ENCODE peak calls at places on chromosome 4, in five cellular contexts. L is tibial artery, Q is pancreas, E is OCI-LY7, O is body of pancreas. C is an unnamed sample.

GRCh38 chr4:157701695-157701994 is 471.2 kb downstream of the GASK1B start:
- DNase-seq in E (no peak), Q (no peak), L (no peak), O (no peak), C (no peak)

GRCh38 chr4:63693321-63693720 is 715.9 kb downstream of the TECRL start:
- DNase-seq in E (no peak), L (no peak), O (no peak), Q (no peak), C (no peak)

GRCh38 chr4:83629945-83630684 is 94.2 kb downstream of the GPAT3 start:
- DNase-seq in Q (peak; percentile 51), E (no peak), O (peak; percentile 72), L (peak; percentile 41), C (peak; percentile 54)

GRCh38 chr4:168451744-168452394 is 28.4 kb downstream of the DDX60L start:
- DNase-seq in Q (no peak), E (no peak), L (no peak), O (no peak), C (peak; percentile 40)

GRCh38 chr4:7315286-7315685 is 119.4 kb downstream of the PSAPL1 start:
- DNase-seq in O (no peak), Q (no peak), E (no peak), L (no peak), C (no peak)

GRCh38 chr4:94516067-94516466 is 64.3 kb downstream of the PDLIM5 start:
- DNase-seq in Q (no peak), L (no peak), O (no peak), E (no peak), C (no peak)

GRCh38 chr4:88659061-88659889 is 38.4 kb downstream of the NAP1L5 start:
- DNase-seq in L (peak; percentile 43), O (peak; percentile 70), Q (peak; percentile 64), E (peak; percentile 24), C (peak; percentile 43)

GRCh38 chr4:128635939-128636551 is 173.5 kb upstream of the JADE1 start:
- DNase-seq in L (no peak), E (no peak), O (no peak), Q (no peak), C (no peak)

GRCh38 chr4:151676301-151676700 is 84.5 kb downstream of the GATB start:
- DNase-seq in O (peak; percentile 10), L (no peak), Q (no peak), E (no peak), C (peak; percentile 73)

GRCh38 chr4:47510036-47510435 is 25.0 kb downstream of the ATP10D start:
- DNase-seq in Q (no peak), L (no peak), O (no peak), E (no peak), C (no peak)

GRCh38 chr4:100386270-100386669 is 131.6 kb downstream of the EMCN start:
- DNase-seq in Q (no peak), O (no peak), E (no peak), L (no peak), C (no peak)

GRCh38 chr4:38128478-38129451 is 168.6 kb downstream of the PTTG2 start:
- DNase-seq in E (no peak), L (no peak), O (peak; percentile 38), Q (no peak), C (peak; percentile 97)

GRCh38 chr4:70577220-70577927 is 14.7 kb upstream of the AMBN start:
- DNase-seq in E (no peak), Q (no peak), L (no peak), O (no peak), C (no peak)

GRCh38 chr4:5940470-5941203 is 47.8 kb upstream of the CRMP1 start:
- DNase-seq in L (no peak), O (no peak), E (no peak), Q (no peak), C (no peak)

GRCh38 chr4:24103434-24104168 is 213.8 kb upstream of the PPARGC1A start:
- DNase-seq in Q (no peak), O (no peak), L (no peak), E (no peak), C (no peak)
- H3K27ac ChIP-seq in Q (no peak overlapping the region), O (no peak overlapping the region), L (no peak overlapping the region), E (no peak overlapping the region), C (no peak overlapping the region)

DNA sequence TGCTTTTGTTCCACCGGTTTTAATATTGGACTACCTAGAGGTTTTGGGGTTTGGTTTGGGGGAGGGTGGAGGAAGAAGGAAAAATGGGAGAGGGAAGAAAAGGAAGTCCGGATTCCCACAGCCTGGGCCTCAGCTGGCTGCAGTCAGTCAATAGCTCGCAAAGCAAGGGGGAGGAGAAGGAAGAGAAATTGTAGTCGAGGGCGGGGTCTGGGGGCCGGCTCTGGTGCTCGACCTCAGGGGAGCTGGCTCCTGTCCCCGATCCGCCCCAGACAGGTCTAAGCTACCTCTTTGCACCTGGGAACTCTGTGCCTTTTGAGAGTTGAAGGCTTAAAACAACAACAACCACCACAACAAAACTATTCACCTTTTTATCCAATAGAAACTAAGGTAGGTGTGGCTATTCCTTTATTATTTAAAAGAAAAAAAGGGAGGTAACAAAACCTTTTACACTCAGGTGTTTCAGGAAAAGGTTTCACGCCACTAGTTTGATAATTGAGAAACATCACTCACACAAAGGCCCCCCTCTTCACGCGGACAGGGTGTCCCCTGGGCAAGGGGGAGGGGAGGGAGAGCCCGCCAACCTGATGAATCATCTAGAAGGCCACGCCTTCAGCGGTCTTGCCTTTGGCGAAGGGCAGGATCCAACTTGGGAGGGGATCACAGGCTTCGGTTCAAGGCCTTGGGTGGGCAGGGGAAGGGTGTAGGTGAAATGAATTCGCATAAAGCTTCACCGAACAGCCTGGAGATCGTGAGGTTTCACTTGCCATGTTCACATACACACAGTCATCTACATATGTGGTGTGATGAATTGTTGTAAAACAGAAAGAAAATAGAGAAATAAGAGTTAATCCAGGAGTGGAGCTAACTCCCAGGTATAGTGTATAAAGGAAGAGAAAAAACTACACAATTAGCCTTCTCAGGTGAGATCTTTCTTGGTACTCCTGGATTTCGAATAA is 1.7 kb upstream of the LNX1 start:
- DNase-seq in E (no peak), O (peak; percentile 88), L (peak; percentile 27), Q (peak; percentile 79), C (peak; percentile 57)
- H3K27ac ChIP-seq in E (no peak overlapping the region), O (peak overlapping the region; percentile 92), L (no peak overlapping the region), Q (peak overlapping the region; percentile 73), C (peak overlapping the region; percentile 87)

DNA sequence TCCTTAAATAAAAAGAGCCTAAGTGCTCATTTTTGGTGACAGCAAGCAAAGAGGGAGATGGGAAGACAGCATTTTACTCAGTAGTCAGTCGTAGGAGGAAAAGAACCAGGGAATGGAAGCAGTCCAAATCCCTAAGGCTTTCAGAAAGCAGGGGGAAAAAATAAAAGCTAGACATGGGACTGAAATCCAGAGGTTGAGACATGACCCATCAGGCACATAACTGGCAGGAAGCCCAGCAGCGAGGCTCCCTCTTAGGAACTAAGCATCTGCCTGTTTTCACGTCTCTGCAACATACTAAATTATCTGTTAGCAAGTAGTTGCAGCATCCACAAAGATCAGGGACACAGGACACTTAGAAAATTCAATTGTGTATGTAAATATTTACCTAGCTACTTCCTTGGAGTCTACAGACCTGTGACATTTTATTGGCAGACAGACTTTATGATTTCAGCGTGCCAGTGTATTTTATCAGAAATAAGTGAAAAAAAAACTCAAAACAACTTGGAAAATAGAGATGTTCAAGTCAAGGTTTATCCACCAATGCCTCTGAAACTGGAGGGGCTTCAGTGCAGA is 117.9 kb upstream of the EDNRA start:
- DNase-seq in E (no peak), L (peak; percentile 54), Q (peak; percentile 15), O (peak; percentile 52), C (no peak)
- H3K27ac ChIP-seq in E (no peak overlapping the region), L (peak overlapping the region; percentile 91), Q (no peak overlapping the region), O (no peak overlapping the region), C (peak overlapping the region; percentile 89)

GRCh38 chr4:119493419-119493818 is 135.2 kb downstream of the PDE5A start:
- DNase-seq in O (no peak), Q (no peak), E (peak; percentile 21), L (no peak), C (no peak)

GRCh38 chr4:119490335-119490734 is 138.3 kb downstream of the PDE5A start:
- DNase-seq in O (no peak), L (no peak), Q (no peak), E (peak; percentile 32), C (no peak)

DNA sequence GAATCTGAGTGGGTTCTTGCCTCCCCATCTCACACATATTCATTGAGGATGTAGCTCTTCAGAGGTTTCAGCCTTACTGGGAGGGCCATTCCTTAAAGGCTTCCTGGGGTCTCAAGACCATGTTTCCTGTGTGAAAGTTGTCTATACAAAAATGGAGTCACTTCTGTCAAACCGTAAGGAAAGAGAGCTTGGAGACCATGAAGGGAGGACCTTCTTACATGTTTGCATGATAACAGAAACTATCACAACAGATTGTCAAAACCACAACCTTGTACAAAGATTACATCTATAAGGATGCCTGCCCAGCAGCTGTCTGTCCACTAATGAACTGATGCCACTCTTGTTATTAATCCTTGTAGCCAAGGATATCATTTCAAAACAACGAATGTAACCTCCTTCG is 139.3 kb downstream of the PDE5A start:
- DNase-seq in E (no peak), Q (no peak), O (no peak), L (no peak), C (no peak)
- H3K27ac ChIP-seq in E (no peak overlapping the region), Q (no peak overlapping the region), O (no peak overlapping the region), L (no peak overlapping the region), C (no peak overlapping the region)

GRCh38 chr4:146521543-146522097 is at the start of gene SLC10A7:
- DNase-seq in Q (peak; percentile 64), O (peak; percentile 76), L (peak; percentile 72), E (peak; percentile 88), C (peak; percentile 14)
- H3K27ac ChIP-seq in Q (peak within 1 kb of the TSS; percentile 81), O (peak within 1 kb of the TSS; percentile 76), L (peak within 1 kb of the TSS; percentile 79), E (peak within 1 kb of the TSS; percentile 54), C (peak within 1 kb of the TSS; percentile 81)

GRCh38 chr4:98421106-98421505 is 159.9 kb downstream of the RAP1GDS1 start:
- DNase-seq in O (no peak), E (no peak), L (no peak), Q (no peak), C (no peak)

DNA sequence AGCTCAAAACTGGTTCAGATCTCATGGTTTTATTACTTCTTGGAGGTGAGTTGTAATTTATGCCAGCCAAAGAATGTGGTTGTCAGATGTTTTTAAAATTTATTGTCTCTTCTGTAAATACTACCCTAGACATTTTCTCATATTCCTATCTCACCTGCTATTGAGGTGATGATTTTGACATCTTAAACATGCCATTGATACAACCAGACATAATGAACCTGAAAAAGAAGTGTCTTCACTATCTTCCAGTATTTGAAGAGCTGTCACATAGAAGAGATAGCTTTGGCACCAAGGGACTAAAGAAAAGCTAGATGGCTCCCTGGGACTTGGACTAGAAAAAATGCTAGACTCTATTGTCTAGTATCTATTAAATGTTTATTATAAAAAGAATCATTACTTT is 155.7 kb downstream of the RAP1GDS1 start:
- DNase-seq in Q (no peak), E (no peak), O (no peak), L (no peak), C (no peak)
- H3K27ac ChIP-seq in Q (no peak overlapping the region), E (no peak overlapping the region), O (no peak overlapping the region), L (no peak overlapping the region), C (no peak overlapping the region)

DNA sequence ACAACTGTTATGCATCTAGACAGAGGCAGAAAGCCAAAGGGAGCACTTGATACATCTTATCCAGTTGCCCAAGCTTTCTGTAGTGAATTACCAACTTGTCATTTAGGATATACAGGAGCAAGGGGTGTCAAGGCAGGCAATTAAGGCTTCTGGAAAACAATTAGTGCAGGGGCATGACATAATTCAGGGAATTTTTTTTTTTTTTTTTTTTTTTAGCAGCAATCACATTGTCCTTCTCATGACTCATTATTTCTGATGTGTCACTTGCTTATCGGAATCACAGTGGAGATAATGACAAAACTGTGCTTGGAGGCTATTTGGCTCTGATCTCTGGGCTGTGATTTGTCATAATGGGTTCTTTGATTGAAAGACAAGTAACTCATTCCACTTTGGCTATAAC is 259.5 kb downstream of the ARHGAP24 start:
- DNase-seq in Q (no peak), E (no peak), O (no peak), L (no peak), C (no peak)
- H3K27ac ChIP-seq in Q (no peak overlapping the region), E (no peak overlapping the region), O (no peak overlapping the region), L (no peak overlapping the region), C (no peak overlapping the region)